ENCODE peak calls at places on chromosome 21, in six cellular contexts. I, E, Y, V, C and Z are unnamed samples.

GRCh38 chr21:46081022-46081861 is 16.7 kb upstream of the COL6A2 start:
- DNase-seq in Y (no peak), C (no peak), I (no peak), E (no peak), V (no peak), Z (no peak)

GRCh38 chr21:34333150-34333739 is 30.6 kb upstream of the KCNE2 start:
- DNase-seq in E (no peak), I (no peak), V (no peak), Y (no peak), C (no peak), Z (no peak)

GRCh38 chr21:41786521-41786987 is 19.7 kb upstream of the RIPK4 start:
- DNase-seq in I (peak; percentile 52), E (no peak), Y (no peak), C (no peak), V (no peak), Z (no peak)

GRCh38 chr21:44657635-44658183 is at the start of gene KRTAP12-3:
- DNase-seq in V (no peak), E (no peak), Y (no peak), C (no peak), I (no peak), Z (no peak)

GRCh38 chr21:33399821-33400220 is 3.4 kb upstream of the IFNGR2 start:
- DNase-seq in E (no peak), Y (no peak), V (no peak), I (no peak), C (no peak), Z (no peak)

GRCh38 chr21:35828161-35828560 is 232.2 kb downstream of the SETD4 start:
- DNase-seq in Y (no peak), I (no peak), V (no peak), C (no peak), E (no peak), Z (no peak)

GRCh38 chr21:44789880-44790279 is 11.7 kb downstream of the UBE2G2 start:
- DNase-seq in Y (no peak), C (no peak), V (no peak), E (no peak), I (no peak), Z (no peak)

GRCh38 chr21:17612023-17612564 is 607 bp downstream of the BTG3 start:
- DNase-seq in C (no peak), Y (peak; percentile 35), I (peak; percentile 47), V (peak; percentile 79), E (peak; percentile 60), Z (no peak)

GRCh38 chr21:44347911-44348451 is 5.4 kb upstream of the TRPM2 start:
- DNase-seq in C (no peak), V (no peak), I (peak; percentile 22), E (no peak), Y (no peak), Z (no peak)

GRCh38 chr21:37700641-37701202 is 215.5 kb downstream of the KCNJ6 start:
- DNase-seq in C (peak; percentile 74), Y (peak; percentile 60), V (no peak), I (peak; percentile 53), E (peak; percentile 93), Z (peak; percentile 73)

GRCh38 chr21:28827422-28827821 is 165.3 kb downstream of the LTN1 start:
- DNase-seq in Y (no peak), I (no peak), E (no peak), C (no peak), V (no peak), Z (no peak)

GRCh38 chr21:37642493-37642892 is 273.8 kb downstream of the KCNJ6 start:
- DNase-seq in C (peak; percentile 48), V (no peak), E (peak; percentile 84), I (peak; percentile 42), Y (no peak), Z (peak; percentile 37)

GRCh38 chr21:39660596-39660995 is 47.9 kb downstream of the B3GALT5 start:
- DNase-seq in C (no peak), I (no peak), V (no peak), Y (peak; percentile 76), E (peak; percentile 87), Z (no peak)

GRCh38 chr21:31425158-31425557 is 81.1 kb upstream of the TIAM1 start:
- DNase-seq in E (peak; percentile 88), I (no peak), C (peak; percentile 7), Y (no peak), V (no peak), Z (peak; percentile 35)

GRCh38 chr21:38343691-38344090 is 86.9 kb downstream of the KCNJ15 start:
- DNase-seq in I (no peak), E (no peak), V (peak; percentile 48), Y (no peak), C (no peak), Z (no peak)

GRCh38 chr21:35352066-35352770 is 303.1 kb upstream of the RUNX1 start:
- DNase-seq in E (no peak), Y (no peak), I (no peak), V (no peak), C (no peak), Z (no peak)